ENCODE peak calls at places on chromosomes 16 and 17, in five cellular contexts. One of them, this sample, is unnamed.

GRCh38 chr16:89293276-89294143 is 76.0 kb downstream of the ZNF778 start:
- DNase-seq in HTR-8/SVneo: no peak
- DNase-seq in RWPE1: no peak
- DNase-seq in cardiac muscle cell: no peak
- DNase-seq in small intestine: no peak
- DNase-seq in this sample: no peak

GRCh38 chr17:35896011-35896587 is 15.9 kb upstream of the CCL5 start:
- DNase-seq in RWPE1: no peak
- DNase-seq in small intestine: peak
- DNase-seq in HTR-8/SVneo: no peak
- DNase-seq in cardiac muscle cell: peak
- DNase-seq in this sample: no peak

GRCh38 chr16:10862432-10862831 is 14.6 kb upstream of the CIITA start:
- DNase-seq in cardiac muscle cell: peak
- DNase-seq in HTR-8/SVneo: peak
- DNase-seq in RWPE1: peak
- DNase-seq in small intestine: peak
- DNase-seq in this sample: peak

GRCh38 chr17:77677210-77677609 is 281.3 kb upstream of the TNRC6C start:
- DNase-seq in RWPE1: no peak
- DNase-seq in small intestine: no peak
- DNase-seq in HTR-8/SVneo: no peak
- DNase-seq in cardiac muscle cell: no peak
- DNase-seq in this sample: no peak

GRCh38 chr17:43857141-43857540 is 10.2 kb downstream of the CD300LG start:
- DNase-seq in small intestine: no peak
- DNase-seq in RWPE1: no peak
- DNase-seq in HTR-8/SVneo: no peak
- DNase-seq in cardiac muscle cell: no peak
- DNase-seq in this sample: no peak

GRCh38 chr17:28576758-28577465 is at the start of gene ALDOC:
- DNase-seq in small intestine: peak
- DNase-seq in cardiac muscle cell: peak
- DNase-seq in RWPE1: peak
- DNase-seq in HTR-8/SVneo: peak
- DNase-seq in this sample: peak

GRCh38 chr17:18140648-18141047 is 32.1 kb downstream of the MYO15A start:
- DNase-seq in RWPE1: no peak
- DNase-seq in HTR-8/SVneo: no peak
- DNase-seq in cardiac muscle cell: no peak
- DNase-seq in small intestine: no peak
- DNase-seq in this sample: no peak

GRCh38 chr17:55458977-55459376 is 37.3 kb upstream of the MMD start:
- DNase-seq in HTR-8/SVneo: peak
- DNase-seq in small intestine: no peak
- DNase-seq in RWPE1: peak
- DNase-seq in cardiac muscle cell: no peak
- DNase-seq in this sample: peak

GRCh38 chr17:20944014-20944905 is 98.6 kb downstream of the USP22 start:
- DNase-seq in small intestine: peak
- DNase-seq in HTR-8/SVneo: no peak
- DNase-seq in RWPE1: peak
- DNase-seq in cardiac muscle cell: no peak
- DNase-seq in this sample: peak

GRCh38 chr16:81626181-81626674 is 152.9 kb upstream of the PLCG2 start:
- DNase-seq in small intestine: no peak
- DNase-seq in RWPE1: no peak
- DNase-seq in cardiac muscle cell: no peak
- DNase-seq in HTR-8/SVneo: no peak
- DNase-seq in this sample: peak

GRCh38 chr17:77441130-77441920 is 300.6 kb downstream of the SEC14L1 start:
- DNase-seq in cardiac muscle cell: peak
- DNase-seq in small intestine: peak
- DNase-seq in RWPE1: no peak
- DNase-seq in HTR-8/SVneo: no peak
- DNase-seq in this sample: no peak

GRCh38 chr17:17876959-17877547 is 40.3 kb upstream of the SREBF1 start:
- DNase-seq in cardiac muscle cell: peak
- DNase-seq in small intestine: no peak
- DNase-seq in HTR-8/SVneo: no peak
- DNase-seq in RWPE1: no peak
- DNase-seq in this sample: no peak

GRCh38 chr17:4968166-4968915 is 724 bp upstream of the SPAG7 start:
- DNase-seq in cardiac muscle cell: peak
- DNase-seq in RWPE1: no peak
- DNase-seq in HTR-8/SVneo: no peak
- DNase-seq in small intestine: no peak
- DNase-seq in this sample: peak

GRCh38 chr17:67194134-67194533 is 50.9 kb downstream of the HELZ start:
- DNase-seq in small intestine: no peak
- DNase-seq in HTR-8/SVneo: peak
- DNase-seq in cardiac muscle cell: peak
- DNase-seq in RWPE1: no peak
- DNase-seq in this sample: no peak

GRCh38 chr17:50311483-50311882 is 34.4 kb upstream of the XYLT2 start:
- DNase-seq in HTR-8/SVneo: no peak
- DNase-seq in small intestine: no peak
- DNase-seq in RWPE1: no peak
- DNase-seq in cardiac muscle cell: no peak
- DNase-seq in this sample: no peak

GRCh38 chr17:62781356-62781755 is 26.8 kb downstream of the MARCHF10 start:
- DNase-seq in HTR-8/SVneo: no peak
- DNase-seq in small intestine: no peak
- DNase-seq in cardiac muscle cell: peak
- DNase-seq in RWPE1: no peak
- DNase-seq in this sample: peak

GRCh38 chr17:49969134-49969759 is at the start of gene DLX4:
- DNase-seq in RWPE1: peak
- DNase-seq in cardiac muscle cell: no peak
- DNase-seq in small intestine: peak
- DNase-seq in HTR-8/SVneo: no peak
- DNase-seq in this sample: peak

GRCh38 chr16:57765160-57765728 is 29.7 kb downstream of the KATNB1 start:
- DNase-seq in small intestine: no peak
- DNase-seq in HTR-8/SVneo: no peak
- DNase-seq in cardiac muscle cell: no peak
- DNase-seq in RWPE1: no peak
- DNase-seq in this sample: no peak

GRCh38 chr17:37170881-37171460 is 204.8 kb upstream of the C17orf78 start:
- DNase-seq in RWPE1: no peak
- DNase-seq in cardiac muscle cell: no peak
- DNase-seq in small intestine: no peak
- DNase-seq in HTR-8/SVneo: no peak
- DNase-seq in this sample: no peak

GRCh38 chr17:82787081-82787848 is 35.4 kb downstream of the TBCD start:
- DNase-seq in HTR-8/SVneo: no peak
- DNase-seq in small intestine: no peak
- DNase-seq in cardiac muscle cell: no peak
- DNase-seq in RWPE1: peak
- DNase-seq in this sample: peak

GRCh38 chr16:85840801-85841200 is 41.3 kb downstream of the COX4I1 start:
- DNase-seq in HTR-8/SVneo: no peak
- DNase-seq in small intestine: no peak
- DNase-seq in cardiac muscle cell: no peak
- DNase-seq in RWPE1: no peak
- DNase-seq in this sample: no peak

GRCh38 chr17:39739020-39739884 is 1.5 kb downstream of the GRB7 start:
- DNase-seq in RWPE1: peak
- DNase-seq in small intestine: peak
- DNase-seq in HTR-8/SVneo: no peak
- DNase-seq in cardiac muscle cell: no peak
- DNase-seq in this sample: peak

GRCh38 chr16:51638338-51639135 is 487.5 kb upstream of the SALL1 start:
- DNase-seq in cardiac muscle cell: no peak
- DNase-seq in HTR-8/SVneo: no peak
- DNase-seq in small intestine: no peak
- DNase-seq in RWPE1: peak
- DNase-seq in this sample: peak

GRCh38 chr16:86772671-86773338 is 194.5 kb downstream of the FOXL1 start:
- DNase-seq in RWPE1: no peak
- DNase-seq in small intestine: no peak
- DNase-seq in HTR-8/SVneo: peak
- DNase-seq in cardiac muscle cell: peak
- DNase-seq in this sample: no peak

GRCh38 chr17:4988168-4988567 is 693 bp upstream of the CAMTA2 start:
- DNase-seq in cardiac muscle cell: peak
- DNase-seq in HTR-8/SVneo: no peak
- DNase-seq in small intestine: no peak
- DNase-seq in RWPE1: no peak
- DNase-seq in this sample: no peak

GRCh38 chr17:80034977-80035686 is 540 bp downstream of the TBC1D16 start:
- DNase-seq in RWPE1: peak
- DNase-seq in small intestine: peak
- DNase-seq in HTR-8/SVneo: peak
- DNase-seq in cardiac muscle cell: peak
- DNase-seq in this sample: peak

GRCh38 chr17:72392056-72393010 is 271.5 kb downstream of the SOX9 start:
- DNase-seq in cardiac muscle cell: peak
- DNase-seq in HTR-8/SVneo: no peak
- DNase-seq in RWPE1: no peak
- DNase-seq in small intestine: no peak
- DNase-seq in this sample: peak

GRCh38 chr16:81740163-81740562 is 38.9 kb upstream of the PLCG2 start:
- DNase-seq in cardiac muscle cell: no peak
- DNase-seq in RWPE1: no peak
- DNase-seq in HTR-8/SVneo: no peak
- DNase-seq in small intestine: no peak
- DNase-seq in this sample: no peak

GRCh38 chr17:82657926-82658325 is 9.7 kb upstream of the WDR45B start:
- DNase-seq in small intestine: no peak
- DNase-seq in HTR-8/SVneo: no peak
- DNase-seq in cardiac muscle cell: no peak
- DNase-seq in RWPE1: no peak
- DNase-seq in this sample: no peak

GRCh38 chr17:67212716-67213417 is 32.1 kb downstream of the HELZ start:
- DNase-seq in small intestine: no peak
- DNase-seq in HTR-8/SVneo: peak
- DNase-seq in RWPE1: no peak
- DNase-seq in cardiac muscle cell: peak
- DNase-seq in this sample: no peak

GRCh38 chr16:10940501-10941079 is 1.7 kb downstream of the DEXI start:
- DNase-seq in RWPE1: no peak
- DNase-seq in small intestine: peak
- DNase-seq in cardiac muscle cell: no peak
- DNase-seq in HTR-8/SVneo: no peak
- DNase-seq in this sample: no peak

GRCh38 chr16:85573696-85574641 is 39.2 kb upstream of the GSE1 start:
- DNase-seq in cardiac muscle cell: peak
- DNase-seq in small intestine: no peak
- DNase-seq in HTR-8/SVneo: no peak
- DNase-seq in RWPE1: no peak
- DNase-seq in this sample: no peak

GRCh38 chr17:42180922-42181850 is at the start of gene KCNH4:
- DNase-seq in cardiac muscle cell: peak
- DNase-seq in HTR-8/SVneo: peak
- DNase-seq in RWPE1: peak
- DNase-seq in small intestine: peak
- DNase-seq in this sample: peak

GRCh38 chr16:67833418-67834241 is 8.5 kb upstream of the THAP11 start:
- DNase-seq in HTR-8/SVneo: peak
- DNase-seq in small intestine: peak
- DNase-seq in cardiac muscle cell: peak
- DNase-seq in RWPE1: peak
- DNase-seq in this sample: peak

GRCh38 chr17:43790311-43790940 is 10.2 kb downstream of the CFAP97D1 start:
- DNase-seq in RWPE1: no peak
- DNase-seq in cardiac muscle cell: peak
- DNase-seq in HTR-8/SVneo: no peak
- DNase-seq in small intestine: peak
- DNase-seq in this sample: peak

GRCh38 chr17:47862621-47863440 is 11.9 kb upstream of the SP6 start:
- DNase-seq in small intestine: peak
- DNase-seq in RWPE1: peak
- DNase-seq in cardiac muscle cell: peak
- DNase-seq in HTR-8/SVneo: peak
- DNase-seq in this sample: peak

GRCh38 chr17:43994272-43995149 is 9.9 kb upstream of the NAGS start:
- DNase-seq in cardiac muscle cell: peak
- DNase-seq in RWPE1: peak
- DNase-seq in HTR-8/SVneo: peak
- DNase-seq in small intestine: peak
- DNase-seq in this sample: peak

GRCh38 chr17:17788967-17789366 is 47.8 kb downstream of the SREBF1 start:
- DNase-seq in RWPE1: no peak
- DNase-seq in cardiac muscle cell: no peak
- DNase-seq in small intestine: no peak
- DNase-seq in HTR-8/SVneo: no peak
- DNase-seq in this sample: no peak

GRCh38 chr17:19741832-19742457 is 6.2 kb downstream of the ALDH3A1 start:
- DNase-seq in RWPE1: no peak
- DNase-seq in HTR-8/SVneo: no peak
- DNase-seq in cardiac muscle cell: no peak
- DNase-seq in small intestine: no peak
- DNase-seq in this sample: no peak